ENCODE peak calls at places on chromosomes 1 and 21, in eight cellular contexts. I, F, X, L, N, K, W and V are unnamed samples. For H3K4me1 and H3K36me3, the result is how much of the 10 kb centered on the place peaks cover.

GRCh38 chr1:2968471-2968881 is 52.8 kb upstream of the ACTRT2 start:
- DNase-seq in K (no peak), W (no peak), F (no peak), L (peak), X (no peak), N (no peak), I (no peak), V (no peak)

GRCh38 chr21:14236180-14236579 is 20.2 kb downstream of the RBM11 start:
- DNase-seq in I (no peak), W (no peak), N (no peak), F (no peak), L (no peak), K (no peak), X (no peak), V (no peak)

GRCh38 chr1:70043806-70044205 is 161.6 kb downstream of the LRRC40 start:
- DNase-seq in I (no peak), N (no peak), X (peak), L (no peak), K (no peak), F (no peak), W (no peak), V (no peak)

GRCh38 chr1:54342306-54342705 is 63.9 kb downstream of the SSBP3 start:
- DNase-seq in L (no peak), K (no peak), X (no peak), W (no peak), N (no peak), I (peak), F (no peak), V (no peak)

GRCh38 chr1:227753999-227754764 is 18.9 kb downstream of the SNAP47 start:
- DNase-seq in I (no peak), X (peak), N (no peak), W (no peak), F (no peak), L (no peak), K (no peak), V (no peak)

GRCh38 chr1:91278754-91279153 is 125.9 kb downstream of the HFM1 start:
- DNase-seq in F (no peak), K (no peak), X (peak), L (no peak), N (no peak), W (no peak), I (peak), V (no peak)

GRCh38 chr1:115469703-115470476 is 131.8 kb upstream of the NGF start:
- DNase-seq in N (peak), K (peak), W (peak), X (peak), F (peak), I (peak), L (peak), V (no peak)

GRCh38 chr1:50424045-50424939 is 1.0 kb upstream of the DMRTA2 start:
- DNase-seq in N (no peak), I (no peak), L (no peak), K (no peak), X (no peak), F (no peak), W (no peak), V (no peak)

GRCh38 chr1:59243978-59244377 is 52.9 kb upstream of the FGGY start:
- DNase-seq in X (no peak), W (no peak), K (no peak), N (no peak), L (no peak), I (no peak), F (no peak), V (no peak)

GRCh38 chr1:46605242-46605641 is 1.2 kb upstream of the MKNK1 start:
- DNase-seq in N (no peak), K (no peak), L (no peak), F (no peak), W (no peak), I (no peak), X (no peak), V (no peak)

GRCh38 chr1:244651956-244652698 is 799 bp upstream of the DESI2 start:
- DNase-seq in L (no peak), K (no peak), F (no peak), N (no peak), W (no peak), X (peak), I (no peak), V (no peak)
- H3K27ac ChIP-seq in L (no peak), K (peak), F (peak), N (peak), W (peak), X (peak), I (no peak), V (peak)

GRCh38 chr21:46459356-46460112 is 843 bp downstream of the DIP2A start:
- DNase-seq in N (peak), X (peak), W (peak), F (peak), K (no peak), L (peak), I (peak), V (no peak)

GRCh38 chr21:46458315-46459023 is at the start of gene DIP2A:
- DNase-seq in W (peak), L (peak), F (peak), X (peak), N (peak), I (peak), K (peak), V (peak)

GRCh38 chr21:46459024-46459355 is 299 bp downstream of the DIP2A start:
- DNase-seq in F (no peak), W (no peak), K (no peak), N (no peak), I (no peak), L (no peak), X (no peak), V (no peak)

GRCh38 chr21:46456750-46457149 is 1.9 kb upstream of the DIP2A start:
- DNase-seq in F (no peak), W (no peak), I (no peak), X (no peak), K (no peak), N (no peak), L (no peak), V (no peak)

DNA sequence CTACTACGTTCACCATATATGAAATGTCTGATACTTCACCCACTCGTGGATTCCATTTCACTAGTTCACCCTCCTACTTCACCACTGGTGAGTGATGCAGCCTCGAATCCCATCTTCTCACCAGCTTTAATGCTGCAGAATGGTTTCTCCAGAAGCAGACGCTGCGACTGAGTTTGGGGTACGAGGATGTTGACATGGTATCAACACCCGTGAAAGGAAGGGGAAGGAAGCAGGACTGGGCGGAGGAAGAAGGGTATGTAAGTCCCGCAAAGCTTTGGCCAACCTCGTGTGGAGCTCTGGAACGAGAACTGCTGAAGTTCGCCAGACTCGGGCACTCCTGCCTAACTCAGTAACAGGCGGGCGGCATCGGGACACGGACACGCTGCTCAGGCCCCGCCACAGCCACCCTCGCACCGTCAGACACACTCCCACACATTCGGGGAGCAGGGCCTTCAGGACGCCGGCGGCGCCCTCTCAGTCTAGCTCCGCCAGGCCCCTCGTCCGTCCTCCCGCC is 833 bp upstream of the DIP2A start:
- DNase-seq in F (no peak), K (no peak), I (no peak), W (no peak), L (peak), N (peak), X (peak), V (no peak)
- H3K4me1 ChIP-seq in F (under half), K (under half), I (under half), W (under half), L (under half), N (under half), X (under half), V (under half)

GRCh38 chr21:31975491-31975890 is 102.7 kb downstream of the HUNK start:
- DNase-seq in W (no peak), K (no peak), X (no peak), L (no peak), I (no peak), N (no peak), F (no peak), V (no peak)

GRCh38 chr21:31972622-31973021 is 99.8 kb downstream of the HUNK start:
- DNase-seq in F (no peak), I (no peak), N (no peak), X (no peak), K (no peak), L (no peak), W (no peak), V (no peak)

GRCh38 chr21:31977816-31978215 is 105.0 kb downstream of the HUNK start:
- DNase-seq in N (no peak), F (no peak), K (no peak), L (no peak), I (no peak), X (no peak), W (no peak), V (no peak)

GRCh38 chr21:31974454-31974985 is 101.7 kb downstream of the HUNK start:
- DNase-seq in K (no peak), X (no peak), I (no peak), W (no peak), L (no peak), N (no peak), F (no peak), V (peak)

DNA sequence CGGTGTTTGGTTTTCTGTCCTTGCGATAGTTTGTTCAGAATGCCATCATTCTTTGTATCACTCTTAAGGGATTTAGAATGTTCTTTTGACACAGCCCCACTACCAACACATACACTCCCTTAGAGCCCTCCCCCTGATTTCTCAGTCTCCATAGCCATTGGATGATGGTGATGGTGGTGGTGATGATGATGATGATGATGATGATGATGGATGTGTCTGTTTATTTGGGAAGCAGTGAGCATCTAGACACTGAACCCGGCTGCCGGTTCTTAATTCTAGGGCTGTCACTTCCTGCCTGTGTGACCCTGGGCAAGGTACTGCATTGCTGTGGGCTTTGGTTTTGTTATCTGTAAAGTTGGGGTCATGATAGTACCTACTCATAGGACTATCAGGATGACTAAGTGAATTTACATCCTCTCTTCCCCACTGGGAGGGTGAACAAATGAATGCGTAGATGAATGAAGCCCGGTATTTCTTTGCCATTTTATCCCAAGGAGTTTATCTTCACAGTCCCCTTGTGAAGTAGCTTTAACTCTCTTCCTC is 100.7 kb downstream of the HUNK start:
- DNase-seq in L (no peak), K (no peak), I (no peak), N (no peak), F (no peak), X (no peak), W (no peak), V (no peak)
- H3K36me3 ChIP-seq in L (under half), K (under half), I (under half), N (under half), F (under half), X (under half), W (under half), V (under half)

GRCh38 chr1:160707171-160708109 is 4.2 kb downstream of the CD48 start:
- DNase-seq in K (no peak), X (no peak), L (no peak), I (no peak), W (no peak), N (no peak), F (no peak), V (no peak)

GRCh38 chr1:160702100-160702499 is 9.5 kb downstream of the CD48 start:
- DNase-seq in W (no peak), F (no peak), L (no peak), N (no peak), X (no peak), K (no peak), I (no peak), V (no peak)

GRCh38 chr1:160708118-160708517 is 3.5 kb downstream of the CD48 start:
- DNase-seq in F (no peak), W (no peak), N (no peak), K (no peak), I (no peak), L (no peak), X (no peak), V (no peak)

GRCh38 chr1:160705176-160705745 is 6.4 kb downstream of the CD48 start:
- DNase-seq in K (no peak), W (no peak), X (no peak), N (no peak), I (no peak), F (no peak), L (no peak), V (no peak)

DNA sequence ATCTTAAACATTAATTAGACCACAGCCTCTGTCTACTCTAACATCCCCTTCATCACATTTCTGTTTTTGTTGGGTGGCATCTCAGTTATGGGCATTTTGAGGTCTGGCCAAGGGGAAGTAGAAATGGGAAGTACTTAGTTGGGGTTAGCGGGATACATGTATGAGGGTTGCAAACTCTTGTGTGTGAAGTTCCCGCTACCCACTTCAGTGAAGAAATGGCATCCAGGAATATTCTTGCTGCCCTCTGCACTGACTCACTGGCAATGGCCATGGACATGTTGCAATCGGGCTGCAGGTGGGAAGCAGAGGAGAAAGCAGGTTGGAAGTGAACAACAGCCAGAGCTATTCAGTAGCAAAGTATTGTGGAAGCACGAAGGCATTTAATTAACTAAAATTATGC is 7.4 kb downstream of the CD48 start:
- DNase-seq in X (no peak), W (peak), L (peak), I (no peak), N (no peak), K (no peak), F (no peak), V (no peak)
- H3K27ac ChIP-seq in X (no peak), W (no peak), L (no peak), I (no peak), N (no peak), K (no peak), F (no peak), V (peak)

GRCh38 chr1:1893291-1893985 is 2.6 kb upstream of the GNB1 start:
- DNase-seq in X (no peak), K (no peak), N (no peak), W (no peak), L (no peak), I (no peak), F (no peak), V (no peak)

GRCh38 chr1:1894354-1895049 is 3.6 kb upstream of the GNB1 start:
- DNase-seq in X (no peak), W (no peak), N (peak), I (peak), L (no peak), F (no peak), K (no peak), V (no peak)

GRCh38 chr1:1895050-1895398 is 4.1 kb upstream of the GNB1 start:
- DNase-seq in N (no peak), I (peak), L (no peak), X (no peak), W (no peak), K (no peak), F (no peak), V (no peak)

GRCh38 chr1:1892763-1893120 is 1.9 kb upstream of the GNB1 start:
- DNase-seq in K (no peak), I (no peak), F (no peak), W (no peak), N (no peak), L (no peak), X (no peak), V (no peak)

DNA sequence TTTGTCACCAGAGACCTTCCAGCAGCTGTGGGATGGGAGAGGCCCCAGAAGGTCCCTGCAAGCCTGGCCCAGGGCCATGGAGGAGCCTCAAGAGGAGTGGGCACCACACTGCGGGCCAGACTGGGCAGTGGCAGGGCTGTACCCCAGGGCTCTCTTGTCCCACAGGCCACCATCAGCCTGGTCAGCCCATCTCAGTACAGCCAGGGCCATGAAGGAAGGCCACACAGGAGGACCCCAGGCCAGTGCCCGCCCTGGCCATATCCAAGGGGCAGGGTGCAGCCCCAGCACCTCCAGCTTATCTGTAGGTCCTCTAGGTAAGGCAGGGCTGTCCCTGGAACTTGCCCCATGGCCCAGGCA is 3.1 kb upstream of the GNB1 start:
- DNase-seq in F (no peak), I (no peak), W (no peak), K (no peak), N (no peak), X (no peak), L (no peak), V (no peak)
- H3K4me1 ChIP-seq in F (under half), I (under half), W (under half), K (under half), N (under half), X (under half), L (under half), V (under half)

DNA sequence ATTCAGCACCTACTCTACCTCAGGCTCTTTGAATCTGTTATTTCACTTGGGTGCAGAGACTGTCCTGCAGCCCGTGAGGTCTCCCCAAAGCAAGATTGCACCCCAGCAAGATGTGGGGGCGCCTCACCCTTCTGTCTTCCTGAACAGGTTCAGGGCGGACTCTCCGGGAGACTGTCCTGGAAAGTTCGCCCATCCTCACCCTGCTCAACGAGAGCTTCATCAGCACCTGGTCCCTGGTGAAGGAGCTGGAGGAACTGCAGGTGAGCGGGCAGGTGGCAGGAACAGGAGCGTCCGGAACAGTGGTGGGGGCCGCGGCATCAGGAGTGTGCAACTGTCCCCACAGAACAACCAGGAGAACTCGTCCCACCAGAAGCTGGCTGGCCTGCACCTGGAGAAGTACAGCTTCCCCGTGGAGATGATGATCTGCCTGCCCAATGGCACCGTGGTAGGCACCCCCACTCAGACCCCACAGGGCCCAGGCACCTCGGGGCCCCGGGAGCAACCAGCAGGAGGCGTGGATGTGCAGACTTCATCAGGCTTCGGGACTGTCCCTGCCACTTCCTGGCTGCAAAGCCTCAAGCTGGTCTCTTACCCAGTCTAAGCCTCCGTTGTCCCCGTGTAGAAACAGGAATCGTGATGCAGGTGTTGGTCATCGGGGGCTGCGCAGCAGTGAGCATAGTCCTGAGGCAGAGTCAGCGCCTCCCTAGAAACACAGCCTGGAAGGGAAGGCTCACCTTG is 5.9 kb upstream of the MTFR1L start:
- DNase-seq in I (no peak), X (no peak), W (no peak), K (no peak), N (no peak), L (no peak), F (no peak), V (no peak)
- H3K36me3 ChIP-seq in I (under half), X (under half), W (under half), K (under half), N (under half), L (under half), F (under half), V (under half)

GRCh38 chr1:243731301-243731891 is 118.6 kb downstream of the AKT3 start:
- DNase-seq in L (peak), N (no peak), X (no peak), K (no peak), I (no peak), W (no peak), F (no peak), V (no peak)
- H3K27ac ChIP-seq in L (no peak), N (no peak), X (no peak), K (no peak), I (peak), W (no peak), F (no peak), V (no peak)

GRCh38 chr1:203287896-203288295 is 17.4 kb upstream of the BTG2 start:
- DNase-seq in N (no peak), L (no peak), K (no peak), I (no peak), X (no peak), F (no peak), W (no peak), V (no peak)
- H3K4me1 ChIP-seq in N (under half), L (half or more), K (under half), I (under half), X (under half), F (under half), W (under half), V (under half)

DNA sequence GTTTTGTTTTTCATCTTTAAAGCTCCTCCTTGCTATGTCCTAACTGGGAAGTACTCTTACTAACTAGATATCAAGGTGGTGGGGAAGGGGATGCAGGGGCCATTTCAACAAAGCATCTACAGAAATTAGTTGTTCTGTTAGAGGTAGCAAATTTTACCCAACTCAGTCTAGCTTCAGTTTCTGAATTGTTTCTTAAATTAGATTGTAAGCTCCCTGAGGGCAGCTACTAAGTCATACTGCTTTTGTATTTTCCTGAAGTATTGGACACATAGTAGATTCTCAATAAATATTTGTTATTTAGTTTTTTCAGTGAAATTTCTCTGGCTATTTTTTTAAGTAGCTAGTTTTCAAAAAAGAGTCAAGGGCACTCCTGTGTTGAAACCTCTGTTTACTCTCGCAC is 1.8 kb downstream of the UBAP2L start:
- DNase-seq in L (no peak), X (peak), K (no peak), N (no peak), F (no peak), W (no peak), I (no peak), V (no peak)
- H3K36me3 ChIP-seq in L (under half), X (under half), K (under half), N (under half), F (under half), W (under half), I (half or more), V (under half)

GRCh38 chr1:56330400-56331026 is 248.8 kb downstream of the PLPP3 start:
- DNase-seq in I (no peak), L (no peak), X (peak), W (no peak), F (no peak), K (no peak), N (no peak), V (no peak)
- H3K27ac ChIP-seq in I (no peak), L (no peak), X (no peak), W (no peak), F (no peak), K (no peak), N (no peak), V (no peak)